ENCODE peak calls at places on chromosomes 6 and 20, in ten cellular contexts. Y, L, M, Z, I, F, A, P, E and K are unnamed samples.

GRCh38 chr6:110547266-110547964 is 71.0 kb upstream of the SLC22A16 start:
- DNase-seq in F (no peak), I (no peak), M (peak; percentile 52), P (peak; percentile 75), L (peak; percentile 88), E (peak; percentile 67), A (no peak), Z (peak; percentile 50), Y (no peak), K (no peak)

GRCh38 chr6:152598421-152598820 is 38.7 kb downstream of the SYNE1 start:
- DNase-seq in P (peak; percentile 42), E (peak; percentile 70), Y (no peak), A (no peak), L (no peak), F (no peak), I (no peak), Z (no peak), M (no peak), K (no peak)

GRCh38 chr20:54115172-54115854 is 44.9 kb upstream of the BCAS1 start:
- DNase-seq in P (peak; percentile 54), L (no peak), Y (peak; percentile 80), A (no peak), Z (no peak), I (peak; percentile 77), F (no peak), E (no peak), M (no peak), K (no peak)

GRCh38 chr6:54598787-54599309 is 247.7 kb upstream of the FAM83B start:
- DNase-seq in Z (no peak), P (peak; percentile 69), E (peak; percentile 24), M (no peak), I (no peak), A (no peak), F (no peak), Y (no peak), L (peak; percentile 56), K (no peak)

GRCh38 chr20:62786100-62786499 is 10.2 kb upstream of the MRGBP start:
- DNase-seq in P (no peak), M (no peak), F (no peak), Y (no peak), E (no peak), A (no peak), I (no peak), L (no peak), Z (no peak), K (no peak)

GRCh38 chr20:58598271-58599015 is 52.6 kb upstream of the STX16 start:
- DNase-seq in M (no peak), F (peak; percentile 28), Y (peak; percentile 89), E (peak; percentile 87), I (no peak), A (no peak), L (no peak), Z (no peak), P (peak; percentile 90), K (no peak)

GRCh38 chr20:53284141-53285055 is 309.2 kb downstream of the ZNF217 start:
- DNase-seq in M (no peak), I (no peak), Y (no peak), L (no peak), Z (no peak), A (no peak), F (no peak), P (no peak), E (no peak), K (no peak)

GRCh38 chr20:53080412-53080962 is 108.3 kb downstream of the TSHZ2 start:
- DNase-seq in M (no peak), I (no peak), Z (no peak), P (no peak), Y (no peak), E (no peak), L (no peak), F (no peak), A (no peak), K (no peak)

GRCh38 chr20:31667315-31668285 is 29.9 kb downstream of the COX4I2 start:
- DNase-seq in Z (no peak), L (no peak), A (no peak), I (no peak), P (no peak), E (no peak), F (no peak), Y (no peak), M (no peak), K (no peak)

GRCh38 chr6:110329348-110329728 is 28.8 kb downstream of the METTL24 start:
- DNase-seq in F (no peak), Z (no peak), L (no peak), P (peak; percentile 47), E (peak; percentile 68), I (no peak), Y (peak; percentile 84), M (no peak), A (no peak), K (no peak)

GRCh38 chr6:16238057-16238657 is at the start of gene GMPR:
- DNase-seq in Z (no peak), A (no peak), I (no peak), M (peak; percentile 59), L (peak; percentile 59), P (peak; percentile 84), Y (peak; percentile 90), F (peak; percentile 86), E (peak; percentile 52), K (no peak)

GRCh38 chr20:31790401-31790800 is 28.8 kb upstream of the MYLK2 start:
- DNase-seq in P (no peak), L (no peak), Z (no peak), Y (no peak), E (peak; percentile 54), F (no peak), M (no peak), A (no peak), I (no peak), K (no peak)

DNA sequence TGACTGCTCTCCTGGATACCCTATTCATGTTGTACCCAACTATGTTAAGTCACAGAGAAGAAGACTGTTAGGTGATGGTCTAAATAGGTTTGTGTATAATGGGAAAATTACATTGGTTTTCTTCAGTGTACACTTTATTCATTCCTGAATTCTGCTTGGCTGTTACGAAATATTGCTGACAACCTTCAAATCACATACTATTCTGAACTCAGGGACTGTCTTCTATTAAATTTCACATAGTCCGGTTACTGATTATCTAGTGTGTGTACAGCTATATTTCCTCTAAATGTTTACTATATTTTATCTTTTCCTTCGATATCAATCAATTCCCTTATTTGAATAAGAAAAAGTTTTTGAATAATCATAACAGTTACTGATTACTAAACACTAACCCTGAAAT is 1090.3 kb upstream of the CITED2 start:
- DNase-seq in I (no peak), P (peak; percentile 16), E (no peak), Y (no peak), F (no peak), A (no peak), Z (no peak), L (no peak), M (no peak), K (no peak)
- H3K4me3 ChIP-seq in I (no peak overlapping the region), P (no peak overlapping the region), E (no peak overlapping the region), Y (no peak overlapping the region), F (no peak overlapping the region), A (no peak overlapping the region), Z (no peak overlapping the region), L (no peak overlapping the region), M (no peak overlapping the region), K (no peak overlapping the region)

DNA sequence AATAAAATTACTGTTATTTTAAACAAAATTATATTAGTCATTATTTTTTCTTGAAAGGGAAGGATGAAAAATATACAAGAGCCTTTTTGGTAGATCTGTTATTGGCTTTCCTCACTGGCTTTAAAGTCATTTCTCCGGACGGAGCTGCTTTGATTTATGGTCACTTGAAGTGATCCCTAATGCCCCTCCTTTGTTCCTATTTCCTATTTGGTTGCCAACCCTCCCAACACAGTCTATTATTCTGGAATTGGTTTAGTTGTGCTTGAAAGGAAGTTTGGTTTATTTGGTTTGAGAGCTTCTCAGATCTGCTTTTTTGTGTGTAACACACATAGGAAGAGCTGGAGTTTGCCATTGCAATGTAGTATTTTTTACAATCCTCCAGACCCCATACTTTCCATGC is 347.9 kb downstream of the RFPL4B start:
- DNase-seq in Y (no peak), F (no peak), E (no peak), I (no peak), A (no peak), P (no peak), Z (no peak), M (no peak), L (no peak), K (no peak)
- TF ChIP-seq CTCF in Y (no peak), F (no peak), E (no peak), I (no peak), A (no peak), P (no peak), Z (no peak), M (no peak), L (no peak), K (no peak)

GRCh38 chr6:26019261-26019845 is 56.8 kb downstream of the TRIM38 start:
- DNase-seq in Z (no peak), E (no peak), Y (no peak), F (no peak), I (no peak), L (no peak), A (no peak), M (no peak), P (no peak), K (no peak)
- H3K4me3 ChIP-seq in Z (no peak overlapping the region), E (no peak overlapping the region), Y (no peak overlapping the region), F (no peak overlapping the region), I (no peak overlapping the region), L (peak overlapping the region; percentile 96), A (peak overlapping the region; percentile 80), M (no peak overlapping the region), P (peak overlapping the region; percentile 69), K (no peak overlapping the region)

DNA sequence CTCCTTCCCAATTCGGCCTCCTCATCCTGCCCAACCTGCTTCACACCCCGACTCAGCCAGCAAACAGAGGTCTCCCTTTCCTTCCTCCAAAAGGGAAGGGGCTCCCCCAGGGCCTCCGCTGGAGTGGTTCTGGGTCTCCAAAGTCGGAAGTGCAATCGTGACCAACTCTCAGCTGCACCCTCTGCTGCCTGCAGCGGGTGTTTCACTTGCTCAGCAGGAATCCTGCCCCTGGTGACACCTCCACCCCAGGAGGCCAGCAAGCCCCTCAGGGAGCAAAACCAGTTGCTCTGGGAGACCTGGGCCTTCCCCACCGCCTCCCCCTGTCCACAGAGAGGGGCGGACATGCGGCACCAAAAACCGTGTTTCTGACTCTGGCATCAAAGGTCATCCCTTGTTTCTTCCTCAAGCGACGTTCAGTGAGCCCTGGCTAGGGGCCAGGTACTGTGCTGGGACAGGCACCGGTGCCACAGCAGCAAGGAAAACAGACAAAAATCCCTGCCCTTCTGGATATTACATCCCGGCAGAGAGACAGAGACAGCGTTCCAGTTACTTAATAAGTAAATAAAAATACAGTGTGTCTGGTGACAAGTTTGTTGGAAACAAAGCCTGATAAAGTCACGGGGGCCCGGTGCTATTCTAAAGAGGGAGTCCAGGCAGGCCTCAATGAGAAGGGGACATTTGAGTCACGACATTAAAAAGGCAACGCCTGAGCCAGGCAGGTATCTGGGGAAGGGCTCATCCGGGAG is 219.0 kb downstream of the BMP7 start:
- DNase-seq in E (no peak), A (no peak), F (no peak), I (peak; percentile 86), M (no peak), Z (no peak), L (peak; percentile 58), Y (peak; percentile 57), P (no peak), K (no peak)
- TF ChIP-seq CTCF in E (peak; percentile 28), A (peak; percentile 53), F (no peak), I (peak; percentile 35), M (no peak), Z (peak; percentile 58), L (peak; percentile 65), Y (no peak), P (peak; percentile 30), K (peak; percentile 24)